ENCODE peak calls at places on chromosomes 1 and 21, in four cellular contexts. T is IMR-90, L is HCT116, D is heart left ventricle. S is an unnamed sample.

GRCh38 chr1:46491500-46492268 is 2.0 kb downstream of the DMBX1 start:
- DNase-seq in T (no peak), L (no peak), D (no peak), S (no peak)

GRCh38 chr1:237154173-237154572 is 112.2 kb downstream of the RYR2 start:
- DNase-seq in T (peak), L (no peak), D (no peak), S (no peak)

GRCh38 chr1:228217551-228218344 is 9.9 kb downstream of the OBSCN start:
- DNase-seq in T (no peak), L (no peak), D (no peak), S (no peak)

GRCh38 chr1:198387587-198387986 is 152.9 kb downstream of the ATP6V1G3 start:
- DNase-seq in T (peak), L (no peak), D (no peak), S (no peak)

GRCh38 chr1:233183226-233184020 is 112.1 kb downstream of the PCNX2 start:
- DNase-seq in T (peak), L (no peak), D (no peak), S (no peak)

GRCh38 chr1:46058936-46059335 is 73.5 kb downstream of the PIK3R3 start:
- DNase-seq in T (no peak), L (no peak), D (no peak), S (no peak)

GRCh38 chr1:209858561-209859103 is 30.9 kb downstream of the UTP25 start:
- DNase-seq in T (no peak), L (no peak), D (no peak), S (no peak)

GRCh38 chr1:44408181-44409018 is 3.3 kb downstream of the RNF220 start:
- DNase-seq in T (no peak), L (no peak), D (no peak), S (peak)

GRCh38 chr1:216462061-216462775 is 39.0 kb upstream of the USH2A start:
- DNase-seq in T (peak), L (no peak), D (no peak), S (no peak)

GRCh38 chr1:25616080-25616931 is at the start of gene MAN1C1:
- DNase-seq in T (peak), L (peak), D (peak), S (peak)

GRCh38 chr1:29849038-29849750 is 612.9 kb downstream of the PTPRU start:
- DNase-seq in T (peak), L (no peak), D (no peak), S (peak)

GRCh38 chr1:116724765-116725375 is 29.4 kb upstream of the CD2 start:
- DNase-seq in T (peak), L (peak), D (peak), S (peak)

GRCh38 chr1:89962024-89962741 is 32.7 kb upstream of the ZNF326 start:
- DNase-seq in T (peak), L (no peak), D (no peak), S (no peak)

GRCh38 chr1:204503913-204504519 is 9.4 kb upstream of the PIK3C2B start:
- DNase-seq in T (no peak), L (no peak), D (no peak), S (no peak)

GRCh38 chr1:4468386-4468785 is 186.0 kb upstream of the AJAP1 start:
- DNase-seq in T (no peak), L (no peak), D (no peak), S (no peak)

GRCh38 chr1:60227581-60228252 is 154.1 kb upstream of the C1orf87 start:
- DNase-seq in T (peak), L (peak), D (no peak), S (no peak)

GRCh38 chr1:48471603-48472576 is at the start of gene SPATA6:
- DNase-seq in T (peak), L (peak), D (peak), S (peak)

GRCh38 chr21:36096398-36097290 is 26.8 kb downstream of the CBR1 start:
- DNase-seq in T (no peak), L (no peak), D (no peak), S (no peak)

GRCh38 chr1:51953079-51953478 is 37.4 kb downstream of the RAB3B start:
- DNase-seq in T (no peak), L (no peak), D (no peak), S (no peak)

GRCh38 chr1:47439151-47440051 is 1.6 kb downstream of the FOXD2 start:
- DNase-seq in T (no peak), L (no peak), D (no peak), S (peak)

GRCh38 chr1:2242814-2243725 is 15.0 kb downstream of the SKI start:
- DNase-seq in T (no peak), L (no peak), D (peak), S (no peak)

GRCh38 chr1:219660666-219661463 is 48.0 kb upstream of the ZC3H11B start:
- DNase-seq in T (peak), L (peak), D (peak), S (peak)

GRCh38 chr1:222706815-222707214 is 5.5 kb downstream of the AIDA start:
- DNase-seq in T (no peak), L (no peak), D (no peak), S (no peak)

GRCh38 chr1:86068126-86068805 is 88.3 kb downstream of the COL24A1 start:
- DNase-seq in T (peak), L (no peak), D (no peak), S (no peak)

GRCh38 chr1:182779530-182779929 is 10.0 kb upstream of the NPL start:
- DNase-seq in T (peak), L (no peak), D (no peak), S (no peak)

GRCh38 chr1:93080424-93080823 is 1.3 kb downstream of the MTF2 start:
- DNase-seq in T (peak), L (peak), D (no peak), S (peak)

GRCh38 chr1:184646824-184647223 is 107.8 kb downstream of the EDEM3 start:
- DNase-seq in T (no peak), L (no peak), D (no peak), S (no peak)

GRCh38 chr1:109508001-109508872 is 1.3 kb downstream of the AMIGO1 start:
- DNase-seq in T (no peak), L (no peak), D (no peak), S (no peak)

GRCh38 chr21:18677632-18678031 is 274.0 kb upstream of the TMPRSS15 start:
- DNase-seq in T (no peak), L (no peak), D (no peak), S (no peak)

GRCh38 chr1:14415396-14415795 is 183.1 kb upstream of the KAZN start:
- DNase-seq in T (no peak), L (no peak), D (no peak), S (peak)

GRCh38 chr1:118147542-118147941 is 37.5 kb downstream of the SPAG17 start:
- DNase-seq in T (peak), L (no peak), D (no peak), S (no peak)

GRCh38 chr1:45282346-45282745 is 44.3 kb upstream of the HPDL start:
- DNase-seq in T (peak), L (no peak), D (no peak), S (no peak)

GRCh38 chr1:11940260-11940921 is 5.9 kb downstream of the PLOD1 start:
- DNase-seq in T (peak), L (no peak), D (peak), S (no peak)

GRCh38 chr1:170073893-170074249 is 624 bp downstream of the KIFAP3 start:
- DNase-seq in T (no peak), L (no peak), D (no peak), S (no peak)

GRCh38 chr1:108085628-108086027 is 114.5 kb downstream of the SLC25A24 start:
- DNase-seq in T (no peak), L (no peak), D (no peak), S (no peak)

GRCh38 chr1:161076410-161076809 is 6.7 kb upstream of the ARHGAP30 start:
- DNase-seq in T (no peak), L (no peak), D (no peak), S (no peak)

DNA sequence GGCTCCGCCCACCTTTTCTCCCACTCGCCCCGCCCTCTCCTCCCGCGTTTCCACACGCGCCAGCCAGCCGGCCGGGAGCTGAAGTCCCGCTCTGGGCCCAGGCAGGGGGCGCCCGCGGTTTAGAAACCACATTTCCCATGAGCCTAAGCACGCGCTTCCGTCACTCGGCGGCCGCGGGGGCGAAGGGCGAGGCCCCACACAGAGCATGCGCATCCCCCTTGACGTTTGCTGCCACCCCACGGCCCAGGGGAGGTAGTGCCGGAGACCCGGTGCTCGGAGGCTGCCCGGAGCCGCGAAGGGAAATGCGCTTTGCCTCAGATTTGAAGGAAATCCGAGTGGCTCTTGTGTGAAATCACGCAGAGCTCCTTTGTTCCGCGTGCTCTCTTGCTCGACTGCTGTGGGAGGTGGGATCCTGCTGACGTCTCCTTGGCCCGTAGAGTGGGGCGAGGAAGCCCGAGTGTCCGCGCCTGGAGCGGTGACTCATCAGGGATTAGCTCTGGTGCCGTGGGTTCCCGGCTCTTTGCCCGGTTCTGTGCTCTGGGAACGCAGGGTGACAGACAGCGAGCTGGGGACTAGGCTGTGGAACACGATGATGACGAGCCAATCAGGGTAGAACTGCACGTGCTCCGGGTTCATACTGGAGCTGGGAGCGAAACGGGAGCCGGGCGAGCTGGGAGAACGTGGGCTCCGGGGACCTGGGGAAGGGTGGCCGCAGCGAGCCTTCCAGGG is 406 bp upstream of the B3GALNT2 start:
- DNase-seq in T (peak), L (peak), D (peak), S (peak)
- TF ChIP-seq POLR2A in T (peak), L (peak), D (peak), S (peak)

GRCh38 chr1:98660941-98661543 is 479 bp upstream of the SNX7 start:
- DNase-seq in T (peak), L (no peak), D (no peak), S (no peak)
- TF ChIP-seq POLR2A in T (no peak), L (peak), D (no peak), S (no peak)

GRCh38 chr1:27122652-27123051 is 32.3 kb downstream of the SLC9A1 start:
- DNase-seq in T (peak), L (no peak), D (peak), S (no peak)
- TF ChIP-seq POLR2A in T (no peak), L (no peak), D (no peak), S (no peak)

GRCh38 chr1:32240140-32240951 is 6.7 kb upstream of the FAM167B start:
- DNase-seq in T (peak), L (peak), D (peak), S (peak)

GRCh38 chr1:32242341-32242851 is 4.6 kb upstream of the FAM167B start:
- DNase-seq in T (no peak), L (no peak), D (peak), S (no peak)

GRCh38 chr1:32239790-32240139 is 7.3 kb upstream of the FAM167B start:
- DNase-seq in T (no peak), L (no peak), D (peak), S (no peak)

GRCh38 chr1:32239335-32239734 is 7.7 kb upstream of the FAM167B start:
- DNase-seq in T (no peak), L (no peak), D (no peak), S (no peak)

DNA sequence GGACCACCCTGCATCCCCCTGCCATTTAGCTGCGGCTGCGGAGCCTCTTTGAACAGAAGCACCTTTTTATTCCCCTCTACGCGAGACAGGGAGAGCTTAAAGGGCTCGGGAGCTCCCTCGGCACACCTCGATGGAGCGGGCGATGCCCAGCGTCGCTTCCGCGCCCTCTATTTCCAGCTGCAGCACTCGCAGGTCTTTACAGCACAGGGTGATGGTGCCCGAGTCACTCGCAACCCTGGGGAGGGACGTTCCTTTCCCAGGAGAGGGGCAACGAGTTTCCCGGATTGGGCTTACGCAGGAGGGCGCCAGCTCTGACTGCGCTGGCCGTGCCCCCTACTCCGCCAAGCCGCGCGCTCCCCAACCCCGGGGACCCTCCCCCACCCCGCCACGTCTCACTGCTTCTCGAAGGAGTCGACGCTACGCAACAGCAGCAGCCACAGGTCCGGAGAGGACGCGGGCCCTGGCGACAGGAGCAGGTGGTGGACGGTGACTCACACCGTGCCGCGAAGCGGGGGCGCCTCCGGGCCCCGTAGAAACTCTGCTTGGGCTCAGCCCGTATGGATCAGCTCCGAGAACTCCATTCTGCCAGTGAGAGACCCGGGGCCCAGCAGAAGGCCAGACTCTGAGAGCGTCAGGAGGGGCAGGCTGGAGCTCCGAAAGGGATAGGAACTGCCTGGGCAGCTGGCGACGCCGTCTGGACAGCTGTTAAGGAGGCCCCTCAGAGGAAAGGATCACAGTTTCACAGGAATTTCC is 5.8 kb upstream of the FAM167B start:
- DNase-seq in T (peak), L (no peak), D (peak), S (peak)
- TF ChIP-seq POLR2A in T (peak), L (no peak), D (peak), S (no peak)